ENCODE peak calls at places on chromosome 7, in seven cellular contexts. U is T-helper 17 cell; L is tibial nerve; V is ascending aorta; A is amniotic epithelial cell; E is stimulated activated CD8-positive, alpha-beta memory T cell treated with anti-CD3 and anti-CD28 coated beads, Interleukin-4, amount 100 ng/mL, for 48 hours; Z is GM23248. S is an unnamed sample.

GRCh38 chr7:81190997-81191747 is 272.3 kb upstream of the SEMA3C start:
- DNase-seq in U (no peak), L (no peak), V (no peak), A (peak), E (no peak), Z (peak), S (no peak)

GRCh38 chr7:87596696-87597095 is 4.0 kb downstream of the ABCB1 start:
- DNase-seq in U (no peak), L (no peak), V (no peak), A (no peak), E (no peak), Z (no peak), S (no peak)

GRCh38 chr7:13794581-13794980 is 194.9 kb downstream of the ETV1 start:
- DNase-seq in U (no peak), L (no peak), V (no peak), A (no peak), E (no peak), Z (peak), S (no peak)

GRCh38 chr7:113636727-113637421 is 281.9 kb downstream of the PPP1R3A start:
- DNase-seq in U (no peak), L (no peak), V (no peak), A (peak), E (no peak), Z (peak), S (no peak)

GRCh38 chr7:12287886-12288285 is 76.8 kb downstream of the TMEM106B start:
- DNase-seq in U (no peak), L (no peak), V (no peak), A (no peak), E (no peak), Z (no peak), S (no peak)

GRCh38 chr7:155918720-155919399 is 106.6 kb upstream of the SHH start:
- DNase-seq in U (no peak), L (no peak), V (no peak), A (no peak), E (no peak), Z (peak), S (no peak)

GRCh38 chr7:108083980-108084379 is 46.2 kb downstream of the LAMB4 start:
- DNase-seq in U (no peak), L (no peak), V (no peak), A (peak), E (no peak), Z (peak), S (no peak)

GRCh38 chr7:34133356-34133982 is 228.1 kb downstream of the BMPER start:
- DNase-seq in U (no peak), L (no peak), V (no peak), A (peak), E (no peak), Z (peak), S (no peak)

GRCh38 chr7:82443044-82443800 is at the start of gene CACNA2D1:
- DNase-seq in U (no peak), L (no peak), V (peak), A (no peak), E (peak), Z (peak), S (peak)

GRCh38 chr7:80876894-80877414 is 41.9 kb downstream of the SEMA3C start:
- DNase-seq in U (no peak), L (no peak), V (no peak), A (peak), E (no peak), Z (peak), S (no peak)

GRCh38 chr7:477626-478220 is 41.9 kb downstream of the PDGFA start:
- DNase-seq in U (no peak), L (no peak), V (no peak), A (no peak), E (no peak), Z (no peak), S (no peak)

GRCh38 chr7:105480931-105481330 is 41.1 kb downstream of the PUS7 start:
- DNase-seq in U (no peak), L (no peak), V (no peak), A (no peak), E (no peak), Z (peak), S (no peak)

GRCh38 chr7:5469375-5470166 is 45.9 kb upstream of the TNRC18 start:
- DNase-seq in U (no peak), L (no peak), V (no peak), A (no peak), E (no peak), Z (no peak), S (no peak)

GRCh38 chr7:35975851-35976454 is 175.1 kb downstream of the SEPTIN7 start:
- DNase-seq in U (no peak), L (no peak), V (no peak), A (peak), E (no peak), Z (peak), S (no peak)

GRCh38 chr7:30200591-30200990 is 65.8 kb downstream of the MTURN start:
- DNase-seq in U (no peak), L (no peak), V (no peak), A (no peak), E (no peak), Z (no peak), S (no peak)

GRCh38 chr7:27640914-27641570 is 21.6 kb downstream of the HIBADH start:
- DNase-seq in U (no peak), L (no peak), V (no peak), A (peak), E (no peak), Z (peak), S (no peak)

GRCh38 chr7:34060548-34060947 is 155.2 kb downstream of the BMPER start:
- DNase-seq in U (no peak), L (no peak), V (no peak), A (peak), E (no peak), Z (peak), S (no peak)

GRCh38 chr7:5139998-5140397 is 50.0 kb upstream of the WIPI2 start:
- DNase-seq in U (no peak), L (no peak), V (no peak), A (peak), E (peak), Z (peak), S (no peak)

GRCh38 chr7:32574626-32575025 is 79.3 kb downstream of the AVL9 start:
- DNase-seq in U (no peak), L (no peak), V (no peak), A (no peak), E (no peak), Z (no peak), S (no peak)

GRCh38 chr7:85682819-85683218 is 496.0 kb upstream of the SEMA3D start:
- DNase-seq in U (no peak), L (no peak), V (no peak), A (peak), E (no peak), Z (peak), S (no peak)

GRCh38 chr7:49781996-49782395 is 8.6 kb downstream of the VWC2 start:
- DNase-seq in U (no peak), L (no peak), V (no peak), A (no peak), E (no peak), Z (no peak), S (no peak)

GRCh38 chr7:7970113-7970619 is 1.6 kb downstream of the GLCCI1 start:
- DNase-seq in U (no peak), L (no peak), V (no peak), A (no peak), E (no peak), Z (peak), S (no peak)

GRCh38 chr7:105125745-105126144 is 111.7 kb downstream of the KMT2E start:
- DNase-seq in U (no peak), L (no peak), V (no peak), A (no peak), E (no peak), Z (no peak), S (no peak)

GRCh38 chr7:25940086-25940906 is 211.7 kb upstream of the NFE2L3 start:
- DNase-seq in U (no peak), L (no peak), V (no peak), A (no peak), E (no peak), Z (no peak), S (no peak)

GRCh38 chr7:144384555-144385245 is 18.8 kb downstream of the NOBOX start:
- DNase-seq in U (no peak), L (no peak), V (no peak), A (peak), E (peak), Z (no peak), S (no peak)

GRCh38 chr7:150950496-150951180 is 27.5 kb downstream of the KCNH2 start:
- DNase-seq in U (no peak), L (no peak), V (no peak), A (no peak), E (no peak), Z (no peak), S (no peak)

GRCh38 chr7:86444245-86444644 is 199.5 kb upstream of the GRM3 start:
- DNase-seq in U (no peak), L (no peak), V (no peak), A (no peak), E (no peak), Z (no peak), S (no peak)

GRCh38 chr7:23530901-23531793 is 634 bp downstream of the TRA2A start:
- DNase-seq in U (peak), L (peak), V (peak), A (peak), E (peak), Z (peak), S (peak)

S was measured in GM12892.